ENCODE peak calls at places on chromosomes 6 and 20, in eight cellular contexts. Z, V, G, L, H, O, U and B are unnamed samples.

GRCh38 chr20:15320941-15321340 is 983.5 kb upstream of the FLRT3 start:
- DNase-seq in U (no peak), Z (no peak), V (no peak), H (no peak), L (peak; percentile 31), G (no peak), O (no peak), B (no peak)

GRCh38 chr6:130069471-130069870 is 51.1 kb downstream of the L3MBTL3 start:
- DNase-seq in Z (no peak), G (no peak), V (no peak), H (no peak), U (no peak), O (no peak), L (no peak), B (no peak)

GRCh38 chr6:38034269-38034914 is 214.9 kb downstream of the ZFAND3 start:
- DNase-seq in L (no peak), H (no peak), V (no peak), O (no peak), G (no peak), U (no peak), Z (no peak), B (no peak)

GRCh38 chr20:58058421-58059140 is 169.9 kb downstream of the ANKRD60 start:
- DNase-seq in H (no peak), O (no peak), G (peak; percentile 27), V (no peak), Z (no peak), L (no peak), U (no peak), B (no peak)

GRCh38 chr6:106927531-106928398 is 46.8 kb downstream of the CD24 start:
- DNase-seq in O (no peak), V (peak; percentile 57), U (no peak), L (no peak), Z (no peak), G (no peak), H (no peak), B (no peak)

GRCh38 chr6:67541591-67541990 is 1093.5 kb upstream of the ADGRB3 start:
- DNase-seq in V (no peak), Z (no peak), U (no peak), O (no peak), G (no peak), L (no peak), H (no peak), B (no peak)

GRCh38 chr6:91704531-91704930 is 1117.7 kb upstream of the MAP3K7 start:
- DNase-seq in Z (no peak), V (no peak), H (no peak), O (no peak), G (no peak), L (no peak), U (peak; percentile 81), B (no peak)

GRCh38 chr6:98836962-98837944 is 2.9 kb downstream of the POU3F2 start:
- DNase-seq in U (no peak), G (no peak), L (no peak), O (no peak), V (no peak), H (no peak), Z (no peak), B (no peak)

GRCh38 chr6:978937-979685 is 286.2 kb upstream of the EXOC2 start:
- DNase-seq in U (no peak), L (no peak), H (no peak), Z (no peak), G (no peak), V (no peak), O (no peak), B (no peak)

GRCh38 chr6:138307352-138307751 is 70.4 kb upstream of the SMIM28 start:
- DNase-seq in O (no peak), U (peak; percentile 64), L (no peak), G (no peak), Z (no peak), H (no peak), V (peak; percentile 58), B (no peak)

GRCh38 chr6:33589723-33590530 is 9.9 kb upstream of the BAK1 start:
- DNase-seq in O (peak; percentile 48), V (peak; percentile 78), L (peak; percentile 93), G (peak; percentile 66), H (no peak), U (peak; percentile 94), Z (no peak), B (peak; percentile 95)

GRCh38 chr6:156976144-156977088 is 199.2 kb downstream of the ARID1B start:
- DNase-seq in H (no peak), V (no peak), O (no peak), G (no peak), U (no peak), Z (peak; percentile 9), L (no peak), B (no peak)
- H3K4me1 ChIP-seq in H (peaks cover 8% of the 10 kb centered on the region), V (peaks cover 11% of the 10 kb centered on the region), O (no peaks in the 10 kb centered on the region), G (peaks cover 42% of the 10 kb centered on the region), U (peaks cover 29% of the 10 kb centered on the region), Z (peaks cover 79% of the 10 kb centered on the region), L (peaks cover 78% of the 10 kb centered on the region), B (peaks cover 6% of the 10 kb centered on the region)

GRCh38 chr6:133948472-133948871 is 4.6 kb upstream of the TBPL1 start:
- DNase-seq in U (no peak), Z (no peak), G (no peak), V (no peak), L (no peak), H (no peak), O (no peak), B (no peak)
- H3K27ac ChIP-seq in U (no peak overlapping the region), Z (no peak overlapping the region), G (no peak overlapping the region), V (peak overlapping the region; percentile 32), L (no peak overlapping the region), H (no peak overlapping the region), O (no peak overlapping the region), B (no peak overlapping the region)

DNA sequence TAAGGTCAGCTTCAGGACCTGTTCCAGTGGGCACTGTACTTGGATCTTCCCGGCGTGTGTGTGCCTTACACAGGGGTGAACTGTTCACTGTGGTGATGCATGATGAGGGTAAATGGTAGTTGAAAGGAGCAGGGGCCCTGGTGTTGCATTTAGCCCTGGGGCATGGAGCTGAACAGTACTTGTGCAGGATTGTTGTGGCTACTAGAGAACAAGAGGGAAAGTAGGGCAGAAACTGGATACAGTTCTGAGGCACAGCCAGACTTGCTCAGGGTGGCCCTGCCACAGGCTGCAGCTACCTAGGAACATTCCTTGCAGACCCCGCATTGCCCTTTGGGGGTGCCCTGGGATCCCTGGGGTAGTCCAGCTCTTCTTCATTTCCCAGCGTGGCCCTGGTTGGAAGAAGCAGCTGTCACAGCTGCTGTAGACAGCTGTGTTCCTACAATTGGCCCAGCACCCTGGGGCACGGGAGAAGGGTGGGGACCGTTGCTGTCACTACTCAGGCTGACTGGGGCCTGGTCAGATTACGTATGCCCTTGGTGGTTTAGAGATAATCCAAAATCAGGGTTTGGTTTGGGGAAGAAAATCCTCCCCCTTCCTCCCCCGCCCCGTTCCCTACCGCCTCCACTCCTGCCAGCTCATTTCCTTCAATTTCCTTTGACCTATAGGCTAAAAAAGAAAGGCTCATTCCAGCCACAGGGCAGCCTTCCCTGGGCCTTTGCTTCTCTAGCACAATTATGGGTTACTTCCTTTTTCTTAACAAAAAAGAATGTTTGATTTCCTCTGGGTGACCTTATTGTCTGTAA is 292.5 kb downstream of the ESR1 start:
- DNase-seq in G (no peak), V (no peak), H (no peak), O (no peak), U (peak; percentile 69), L (peak; percentile 81), Z (no peak), B (no peak)
- H3K4me1 ChIP-seq in G (no peaks in the 10 kb centered on the region), V (peaks cover 8% of the 10 kb centered on the region), H (no peaks in the 10 kb centered on the region), O (no peaks in the 10 kb centered on the region), U (peaks cover 57% of the 10 kb centered on the region), L (peaks cover 29% of the 10 kb centered on the region), Z (no peaks in the 10 kb centered on the region), B (peaks cover 36% of the 10 kb centered on the region)

GRCh38 chr6:12033770-12034169 is 21.7 kb downstream of the HIVEP1 start:
- DNase-seq in G (no peak), O (no peak), V (no peak), U (peak; percentile 94), H (no peak), Z (no peak), L (no peak), B (no peak)
- H3K27ac ChIP-seq in G (no peak overlapping the region), O (no peak overlapping the region), V (no peak overlapping the region), U (peak overlapping the region; percentile 47), H (no peak overlapping the region), Z (no peak overlapping the region), L (no peak overlapping the region), B (peak overlapping the region; percentile 64)

GRCh38 chr20:4905612-4906011 is 95.7 kb downstream of the SLC23A2 start:
- DNase-seq in V (no peak), L (no peak), U (no peak), H (no peak), Z (no peak), O (no peak), G (no peak), B (no peak)

GRCh38 chr20:4902788-4903187 is 98.5 kb downstream of the SLC23A2 start:
- DNase-seq in Z (no peak), U (no peak), G (no peak), V (no peak), L (no peak), O (no peak), H (no peak), B (no peak)

GRCh38 chr20:4901031-4901818 is 100.1 kb downstream of the SLC23A2 start:
- DNase-seq in Z (no peak), G (no peak), O (no peak), V (no peak), H (no peak), U (no peak), L (no peak), B (no peak)

GRCh38 chr20:4905195-4905594 is 96.1 kb downstream of the SLC23A2 start:
- DNase-seq in U (no peak), L (no peak), G (no peak), H (no peak), O (no peak), Z (no peak), V (no peak), B (no peak)

GRCh38 chr20:4904127-4904860 is 97.0 kb downstream of the SLC23A2 start:
- DNase-seq in Z (no peak), U (peak; percentile 93), G (no peak), H (no peak), V (no peak), L (no peak), O (no peak), B (no peak)
- H3K4me1 ChIP-seq in Z (no peaks in the 10 kb centered on the region), U (peaks cover 39% of the 10 kb centered on the region), G (no peaks in the 10 kb centered on the region), H (no peaks in the 10 kb centered on the region), V (no peaks in the 10 kb centered on the region), L (no peaks in the 10 kb centered on the region), O (no peaks in the 10 kb centered on the region), B (peaks cover under 1% of the 10 kb centered on the region)